ENCODE peak calls at places on chromosomes 6 and 20, in four cellular contexts. D is upper lobe of left lung, W is IMR-90, K is gastrocnemius medialis. S is an unnamed sample.

GRCh38 chr20:15742627-15743026 is 830.6 kb downstream of the KIF16B start:
- DNase-seq in D (no peak), W (no peak), K (no peak), S (no peak)

GRCh38 chr20:41570552-41570951 is 47.6 kb downstream of the CHD6 start:
- DNase-seq in D (no peak), W (peak; percentile 28), K (no peak), S (no peak)

GRCh38 chr20:2838170-2838797 is 2.2 kb downstream of the PCED1A start:
- DNase-seq in D (no peak), W (no peak), K (no peak), S (no peak)

GRCh38 chr6:71168233-71168765 is 120.3 kb upstream of the OGFRL1 start:
- DNase-seq in D (no peak), W (no peak), K (no peak), S (no peak)

GRCh38 chr6:142292191-142292924 is 9.4 kb upstream of the ADGRG6 start:
- DNase-seq in D (no peak), W (no peak), K (no peak), S (no peak)

GRCh38 chr6:104537185-104537584 is 322.5 kb downstream of the HACE1 start:
- DNase-seq in D (no peak), W (peak; percentile 69), K (no peak), S (no peak)

GRCh38 chr6:132085731-132086130 is 134.6 kb upstream of the CCN2 start:
- DNase-seq in D (no peak), W (no peak), K (no peak), S (no peak)

GRCh38 chr20:35556871-35557270 is 15.0 kb downstream of the ERGIC3 start:
- DNase-seq in D (peak; percentile 30), W (no peak), K (no peak), S (no peak)

GRCh38 chr6:107116328-107116892 is 1.1 kb upstream of the BEND3 start:
- DNase-seq in D (no peak), W (no peak), K (no peak), S (peak; percentile 52)
- TF ChIP-seq POLR2A in D (no peak), W (no peak), K (no peak), S (no peak)

GRCh38 chr6:66159937-66160336 is 452.9 kb upstream of the EYS start:
- DNase-seq in D (no peak), W (no peak), K (no peak), S (no peak)

GRCh38 chr6:66161546-66162108 is 454.6 kb upstream of the EYS start:
- DNase-seq in D (no peak), W (no peak), K (no peak), S (no peak)
- H3K9me3 ChIP-seq in D (peaks cover 5% of the 10 kb centered on the region), W (peaks cover 17% of the 10 kb centered on the region), K (no peaks in the 10 kb centered on the region), S (no peaks in the 10 kb centered on the region)

GRCh38 chr6:37675100-37675499 is 22.6 kb downstream of the MDGA1 start:
- DNase-seq in D (no peak), W (no peak), K (no peak), S (no peak)
- H3K4me1 ChIP-seq in D (no peaks in the 10 kb centered on the region), W (no peaks in the 10 kb centered on the region), K (peaks cover 2% of the 10 kb centered on the region), S (no peaks in the 10 kb centered on the region)

DNA sequence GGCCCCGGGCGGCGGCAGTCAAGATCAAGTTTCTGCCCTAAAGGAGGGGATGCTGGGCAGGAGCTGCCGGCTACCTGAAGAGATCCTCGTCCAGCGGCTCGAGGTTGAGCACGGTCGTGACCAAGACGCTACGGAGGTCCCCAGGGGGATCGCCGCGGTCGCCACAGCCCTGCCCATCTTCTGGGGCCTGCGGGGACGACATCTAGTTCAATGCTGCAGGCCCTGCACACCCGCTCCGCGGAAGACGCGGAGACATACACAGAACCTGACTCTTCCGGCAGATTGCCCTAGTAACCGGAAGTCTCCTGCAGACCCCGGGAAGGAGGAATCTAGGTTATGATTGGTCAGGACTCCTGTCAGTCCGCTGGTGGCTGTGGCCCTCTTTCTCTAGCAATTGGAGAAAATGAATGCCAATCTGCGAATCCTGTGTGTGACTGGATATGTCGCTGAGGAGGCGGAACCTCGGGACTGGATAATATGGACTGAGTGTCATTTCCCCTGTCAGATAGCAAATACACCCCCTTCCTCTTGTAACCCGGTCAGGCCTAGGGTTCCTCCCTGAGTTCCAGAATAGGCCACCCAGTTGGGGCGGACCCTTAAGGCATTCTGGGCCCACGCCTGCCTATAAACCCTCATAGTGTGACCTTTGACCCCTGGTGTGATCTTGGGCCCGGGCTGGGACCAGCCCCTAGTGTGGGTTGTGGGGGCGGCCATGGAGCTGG is at the start of the genes ACOT8 and ZSWIM3:
- DNase-seq in D (peak; percentile 89), W (peak; percentile 100), K (peak; percentile 99), S (peak; percentile 99)
- TF ChIP-seq POLR2A in D (peak; percentile 90), W (peak; percentile 18), K (peak; percentile 69), S (peak; percentile 97)

GRCh38 chr6:23659125-23659524 is 466.9 kb upstream of the NRSN1 start:
- DNase-seq in D (no peak), W (peak; percentile 6), K (no peak), S (no peak)

GRCh38 chr6:23661549-23661948 is 464.5 kb upstream of the NRSN1 start:
- DNase-seq in D (no peak), W (no peak), K (no peak), S (no peak)

DNA sequence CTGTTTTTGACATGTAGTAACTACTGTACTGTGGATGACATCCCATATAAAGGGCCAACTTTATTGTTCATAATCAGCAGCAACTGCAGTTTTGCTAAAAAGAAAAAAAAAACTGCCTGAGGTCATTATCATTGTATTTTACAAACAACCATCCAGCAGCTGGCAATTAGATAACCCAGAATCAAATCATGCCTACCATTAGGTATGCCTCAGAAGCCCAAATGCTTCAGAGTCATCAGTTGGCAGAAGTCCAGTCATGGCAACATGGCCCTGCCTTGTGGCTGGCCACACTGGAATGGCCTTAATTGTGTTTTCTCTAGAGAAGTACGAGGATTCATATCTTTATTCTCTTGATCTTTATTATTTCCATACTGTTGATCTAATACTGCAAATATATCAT is 462.4 kb upstream of the NRSN1 start:
- DNase-seq in D (no peak), W (no peak), K (no peak), S (no peak)
- H3K9me3 ChIP-seq in D (no peaks in the 10 kb centered on the region), W (peaks cover 2% of the 10 kb centered on the region), K (no peaks in the 10 kb centered on the region), S (no peaks in the 10 kb centered on the region)

GRCh38 chr6:14126250-14126649 is 8.7 kb downstream of the CD83 start:
- DNase-seq in D (no peak), W (peak; percentile 12), K (no peak), S (no peak)
- H3K4me1 ChIP-seq in D (peaks cover 13% of the 10 kb centered on the region), W (no peaks in the 10 kb centered on the region), K (peaks cover 3% of the 10 kb centered on the region), S (no peaks in the 10 kb centered on the region)

GRCh38 chr6:25085761-25086160 is 150.0 kb upstream of the RIPOR2 start:
- DNase-seq in D (no peak), W (no peak), K (no peak), S (no peak)
- TF ChIP-seq POLR2A in D (no peak), W (no peak), K (no peak), S (no peak)